ENCODE peak calls at places on chromosomes 2 and 18, in seven cellular contexts. One of them, this sample, is unnamed.
A peak's percentile ranks its signal among the peaks of the same experiment; 100 is the strongest.

GRCh38 chr2:164146478-164146877 is 410.7 kb upstream of the FIGN start:
- DNase-seq in GM23338: no peak
- DNase-seq in psoas muscle: no peak
- DNase-seq in heart left ventricle: no peak
- DNase-seq in mammary epithelial cell: peak; percentile 62
- DNase-seq in WERI-Rb-1: no peak
- DNase-seq in SK-N-SH: no peak
- DNase-seq in this sample: no peak

GRCh38 chr2:74292752-74293151 is 50.5 kb downstream of the SLC4A5 start:
- DNase-seq in mammary epithelial cell: no peak
- DNase-seq in heart left ventricle: no peak
- DNase-seq in SK-N-SH: no peak
- DNase-seq in psoas muscle: no peak
- DNase-seq in GM23338: no peak
- DNase-seq in WERI-Rb-1: no peak
- DNase-seq in this sample: no peak

GRCh38 chr2:176553685-176554106 is 284.5 kb downstream of the MTX2 start:
- DNase-seq in heart left ventricle: peak; percentile 72
- DNase-seq in psoas muscle: peak; percentile 50
- DNase-seq in mammary epithelial cell: peak; percentile 43
- DNase-seq in WERI-Rb-1: peak; percentile 27
- DNase-seq in GM23338: peak; percentile 54
- DNase-seq in SK-N-SH: peak; percentile 78
- DNase-seq in this sample: peak; percentile 38

GRCh38 chr2:236916181-236916580 is 169.5 kb upstream of the COPS8 start:
- DNase-seq in psoas muscle: no peak
- DNase-seq in heart left ventricle: no peak
- DNase-seq in mammary epithelial cell: no peak
- DNase-seq in GM23338: no peak
- DNase-seq in SK-N-SH: no peak
- DNase-seq in WERI-Rb-1: no peak
- DNase-seq in this sample: no peak

GRCh38 chr2:96315400-96316071 is 9.6 kb upstream of the ITPRIPL1 start:
- DNase-seq in heart left ventricle: no peak
- DNase-seq in GM23338: no peak
- DNase-seq in psoas muscle: no peak
- DNase-seq in SK-N-SH: no peak
- DNase-seq in mammary epithelial cell: no peak
- DNase-seq in WERI-Rb-1: no peak
- DNase-seq in this sample: no peak

GRCh38 chr18:24672165-24672950 is 211.9 kb downstream of the HRH4 start:
- DNase-seq in SK-N-SH: peak; percentile 63
- DNase-seq in mammary epithelial cell: no peak
- DNase-seq in heart left ventricle: no peak
- DNase-seq in GM23338: peak; percentile 14
- DNase-seq in WERI-Rb-1: peak; percentile 29
- DNase-seq in psoas muscle: no peak
- DNase-seq in this sample: no peak

GRCh38 chr18:31566576-31567306 is 24.9 kb upstream of the TTR start:
- DNase-seq in heart left ventricle: no peak
- DNase-seq in WERI-Rb-1: no peak
- DNase-seq in SK-N-SH: no peak
- DNase-seq in psoas muscle: no peak
- DNase-seq in GM23338: no peak
- DNase-seq in mammary epithelial cell: no peak
- DNase-seq in this sample: no peak

GRCh38 chr18:67783215-67783946 is 266.9 kb upstream of the DSEL start:
- DNase-seq in GM23338: no peak
- DNase-seq in WERI-Rb-1: no peak
- DNase-seq in heart left ventricle: no peak
- DNase-seq in psoas muscle: no peak
- DNase-seq in mammary epithelial cell: peak; percentile 92
- DNase-seq in SK-N-SH: no peak
- DNase-seq in this sample: peak; percentile 83

GRCh38 chr2:224646242-224646846 is 61.2 kb upstream of the CUL3 start:
- DNase-seq in SK-N-SH: peak; percentile 64
- DNase-seq in GM23338: peak; percentile 57
- DNase-seq in heart left ventricle: no peak
- DNase-seq in WERI-Rb-1: peak; percentile 27
- DNase-seq in mammary epithelial cell: no peak
- DNase-seq in psoas muscle: no peak
- DNase-seq in this sample: no peak

GRCh38 chr18:31738460-31739407 is 21.9 kb downstream of the SLC25A52 start:
- DNase-seq in GM23338: no peak
- DNase-seq in WERI-Rb-1: no peak
- DNase-seq in psoas muscle: no peak
- DNase-seq in heart left ventricle: no peak
- DNase-seq in mammary epithelial cell: peak; percentile 12
- DNase-seq in SK-N-SH: no peak
- DNase-seq in this sample: no peak

GRCh38 chr2:233807966-233808892 is 30.1 kb downstream of the MROH2A start:
- DNase-seq in SK-N-SH: no peak
- DNase-seq in heart left ventricle: no peak
- DNase-seq in mammary epithelial cell: no peak
- DNase-seq in WERI-Rb-1: peak; percentile 0
- DNase-seq in psoas muscle: no peak
- DNase-seq in GM23338: no peak
- DNase-seq in this sample: no peak

GRCh38 chr18:45957100-45957499 is 10.0 kb downstream of the EPG5 start:
- DNase-seq in SK-N-SH: no peak
- DNase-seq in GM23338: no peak
- DNase-seq in mammary epithelial cell: no peak
- DNase-seq in heart left ventricle: no peak
- DNase-seq in psoas muscle: no peak
- DNase-seq in WERI-Rb-1: no peak
- DNase-seq in this sample: no peak

GRCh38 chr2:235390816-235391194 is 103.0 kb upstream of the AGAP1 start:
- DNase-seq in GM23338: no peak
- DNase-seq in SK-N-SH: no peak
- DNase-seq in WERI-Rb-1: no peak
- DNase-seq in heart left ventricle: no peak
- DNase-seq in mammary epithelial cell: no peak
- DNase-seq in psoas muscle: no peak
- DNase-seq in this sample: no peak

GRCh38 chr18:51852661-51853060 is 487.3 kb upstream of the DCC start:
- DNase-seq in SK-N-SH: no peak
- DNase-seq in WERI-Rb-1: no peak
- DNase-seq in psoas muscle: no peak
- DNase-seq in heart left ventricle: no peak
- DNase-seq in mammary epithelial cell: no peak
- DNase-seq in GM23338: no peak
- DNase-seq in this sample: peak; percentile 73

GRCh38 chr2:25371253-25372241 is 29.8 kb upstream of the DNMT3A start:
- DNase-seq in WERI-Rb-1: peak; percentile 6
- DNase-seq in heart left ventricle: peak; percentile 24
- DNase-seq in GM23338: no peak
- DNase-seq in mammary epithelial cell: no peak
- DNase-seq in SK-N-SH: no peak
- DNase-seq in psoas muscle: no peak
- DNase-seq in this sample: no peak

GRCh38 chr2:36618381-36618780 is 20.4 kb upstream of the FEZ2 start:
- DNase-seq in SK-N-SH: peak; percentile 73
- DNase-seq in GM23338: peak; percentile 88
- DNase-seq in WERI-Rb-1: peak; percentile 73
- DNase-seq in mammary epithelial cell: peak; percentile 72
- DNase-seq in heart left ventricle: no peak
- DNase-seq in psoas muscle: no peak
- DNase-seq in this sample: peak; percentile 65

GRCh38 chr2:213490087-213490486 is 205.8 kb downstream of the SPAG16 start:
- DNase-seq in heart left ventricle: no peak
- DNase-seq in WERI-Rb-1: no peak
- DNase-seq in psoas muscle: no peak
- DNase-seq in GM23338: peak; percentile 1
- DNase-seq in mammary epithelial cell: no peak
- DNase-seq in SK-N-SH: no peak
- DNase-seq in this sample: no peak

GRCh38 chr2:138369856-138370255 is 131.7 kb upstream of the SPOPL start:
- DNase-seq in SK-N-SH: no peak
- DNase-seq in GM23338: no peak
- DNase-seq in mammary epithelial cell: no peak
- DNase-seq in heart left ventricle: no peak
- DNase-seq in psoas muscle: no peak
- DNase-seq in WERI-Rb-1: no peak
- DNase-seq in this sample: no peak

GRCh38 chr2:65070172-65070830 is 14.1 kb downstream of the CEP68 start:
- DNase-seq in GM23338: no peak
- DNase-seq in SK-N-SH: no peak
- DNase-seq in psoas muscle: no peak
- DNase-seq in mammary epithelial cell: peak; percentile 64
- DNase-seq in heart left ventricle: no peak
- DNase-seq in WERI-Rb-1: no peak
- DNase-seq in this sample: no peak

GRCh38 chr2:24568492-24568891 is 77.4 kb downstream of the NCOA1 start:
- DNase-seq in GM23338: no peak
- DNase-seq in heart left ventricle: no peak
- DNase-seq in psoas muscle: no peak
- DNase-seq in SK-N-SH: peak; percentile 15
- DNase-seq in WERI-Rb-1: no peak
- DNase-seq in mammary epithelial cell: no peak
- DNase-seq in this sample: no peak

GRCh38 chr2:205566556-205567061 is 115.7 kb upstream of the NRP2 start:
- DNase-seq in GM23338: no peak
- DNase-seq in SK-N-SH: no peak
- DNase-seq in psoas muscle: no peak
- DNase-seq in heart left ventricle: no peak
- DNase-seq in WERI-Rb-1: no peak
- DNase-seq in mammary epithelial cell: no peak
- DNase-seq in this sample: no peak

GRCh38 chr18:63970803-63971191 is 916 bp downstream of the SERPINB8 start:
- DNase-seq in SK-N-SH: no peak
- DNase-seq in GM23338: peak; percentile 65
- DNase-seq in mammary epithelial cell: peak; percentile 79
- DNase-seq in heart left ventricle: peak; percentile 69
- DNase-seq in psoas muscle: peak; percentile 39
- DNase-seq in WERI-Rb-1: peak; percentile 48
- DNase-seq in this sample: no peak

GRCh38 chr2:140882671-140883620 is 1247.9 kb downstream of the LRP1B start:
- DNase-seq in heart left ventricle: no peak
- DNase-seq in SK-N-SH: no peak
- DNase-seq in mammary epithelial cell: no peak
- DNase-seq in GM23338: peak; percentile 63
- DNase-seq in psoas muscle: no peak
- DNase-seq in WERI-Rb-1: no peak
- DNase-seq in this sample: no peak

GRCh38 chr18:57586243-57587049 is at the start of gene FECH:
- DNase-seq in heart left ventricle: peak; percentile 94
- DNase-seq in psoas muscle: peak; percentile 89
- DNase-seq in SK-N-SH: peak; percentile 94
- DNase-seq in GM23338: peak; percentile 63
- DNase-seq in mammary epithelial cell: peak; percentile 52
- DNase-seq in WERI-Rb-1: peak; percentile 85
- DNase-seq in this sample: peak; percentile 4

GRCh38 chr2:40434638-40435296 is 17.1 kb downstream of the SLC8A1 start:
- DNase-seq in GM23338: no peak
- DNase-seq in WERI-Rb-1: no peak
- DNase-seq in psoas muscle: no peak
- DNase-seq in heart left ventricle: no peak
- DNase-seq in SK-N-SH: no peak
- DNase-seq in mammary epithelial cell: peak; percentile 92
- DNase-seq in this sample: peak; percentile 98

GRCh38 chr2:169819106-169819505 is 5.6 kb downstream of the METTL5 start:
- DNase-seq in GM23338: no peak
- DNase-seq in mammary epithelial cell: peak; percentile 36
- DNase-seq in SK-N-SH: no peak
- DNase-seq in WERI-Rb-1: no peak
- DNase-seq in psoas muscle: no peak
- DNase-seq in heart left ventricle: no peak
- DNase-seq in this sample: no peak

GRCh38 chr2:239831272-239831731 is 193.8 kb downstream of the NDUFA10 start:
- DNase-seq in WERI-Rb-1: no peak
- DNase-seq in mammary epithelial cell: no peak
- DNase-seq in SK-N-SH: peak; percentile 30
- DNase-seq in GM23338: peak; percentile 57
- DNase-seq in psoas muscle: no peak
- DNase-seq in heart left ventricle: peak; percentile 67
- DNase-seq in this sample: no peak
- TF ChIP-seq CTCF in WERI-Rb-1: no peak
- TF ChIP-seq CTCF in mammary epithelial cell: no peak
- TF ChIP-seq CTCF in SK-N-SH: no peak
- TF ChIP-seq CTCF in GM23338: no peak
- TF ChIP-seq CTCF in psoas muscle: no peak
- TF ChIP-seq CTCF in heart left ventricle: no peak
- TF ChIP-seq CTCF in this sample: no peak

DNA sequence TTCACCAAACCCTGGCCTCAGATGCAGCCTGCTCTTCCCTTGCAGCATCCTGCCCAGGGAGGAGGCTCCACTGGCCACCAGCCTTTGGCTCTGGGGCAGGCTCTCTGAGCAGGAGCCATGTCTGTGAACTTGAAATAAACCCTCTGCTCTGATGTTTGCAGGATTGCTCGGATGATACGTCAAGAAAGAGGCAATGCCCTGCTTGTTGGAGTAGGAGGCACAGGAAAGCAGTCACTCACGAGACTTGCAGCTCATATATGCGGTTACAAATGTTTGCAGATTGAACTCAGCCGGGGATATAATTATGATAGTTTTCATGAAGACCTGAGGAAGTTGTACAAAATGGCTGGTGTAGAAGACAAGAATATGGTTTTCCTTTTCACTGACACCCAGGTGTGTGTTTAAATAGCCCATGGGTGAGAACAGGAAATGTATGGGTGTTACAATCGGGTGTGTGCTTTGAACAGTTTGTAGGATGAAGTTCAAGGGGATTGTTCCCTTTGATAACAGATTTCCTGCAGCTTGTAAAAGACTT is 177.9 kb downstream of the DNAH6 start:
- DNase-seq in WERI-Rb-1: no peak
- DNase-seq in psoas muscle: no peak
- DNase-seq in heart left ventricle: no peak
- DNase-seq in SK-N-SH: no peak
- DNase-seq in mammary epithelial cell: no peak
- DNase-seq in GM23338: peak; percentile 2
- DNase-seq in this sample: no peak
- H3K4me3 ChIP-seq in WERI-Rb-1: no peak overlapping the region
- H3K4me3 ChIP-seq in psoas muscle: no peak overlapping the region
- H3K4me3 ChIP-seq in heart left ventricle: no peak overlapping the region
- H3K4me3 ChIP-seq in SK-N-SH: no peak overlapping the region
- H3K4me3 ChIP-seq in mammary epithelial cell: no peak overlapping the region
- H3K4me3 ChIP-seq in GM23338: no peak overlapping the region
- H3K4me3 ChIP-seq in this sample: no peak overlapping the region

GRCh38 chr2:241330616-241330981 is 14.9 kb downstream of the SEPTIN2 start:
- DNase-seq in SK-N-SH: no peak
- DNase-seq in mammary epithelial cell: no peak
- DNase-seq in heart left ventricle: no peak
- DNase-seq in GM23338: no peak
- DNase-seq in psoas muscle: no peak
- DNase-seq in WERI-Rb-1: no peak
- DNase-seq in this sample: no peak
- H3K36me3 ChIP-seq in SK-N-SH: peaks cover 53% of the 10 kb centered on the region
- H3K36me3 ChIP-seq in mammary epithelial cell: peaks cover 19% of the 10 kb centered on the region
- H3K36me3 ChIP-seq in heart left ventricle: no peaks in the 10 kb centered on the region
- H3K36me3 ChIP-seq in GM23338: peaks cover 15% of the 10 kb centered on the region
- H3K36me3 ChIP-seq in psoas muscle: peaks cover 63% of the 10 kb centered on the region
- H3K36me3 ChIP-seq in WERI-Rb-1: peaks cover 42% of the 10 kb centered on the region
- H3K36me3 ChIP-seq in this sample: no peaks in the 10 kb centered on the region

DNA sequence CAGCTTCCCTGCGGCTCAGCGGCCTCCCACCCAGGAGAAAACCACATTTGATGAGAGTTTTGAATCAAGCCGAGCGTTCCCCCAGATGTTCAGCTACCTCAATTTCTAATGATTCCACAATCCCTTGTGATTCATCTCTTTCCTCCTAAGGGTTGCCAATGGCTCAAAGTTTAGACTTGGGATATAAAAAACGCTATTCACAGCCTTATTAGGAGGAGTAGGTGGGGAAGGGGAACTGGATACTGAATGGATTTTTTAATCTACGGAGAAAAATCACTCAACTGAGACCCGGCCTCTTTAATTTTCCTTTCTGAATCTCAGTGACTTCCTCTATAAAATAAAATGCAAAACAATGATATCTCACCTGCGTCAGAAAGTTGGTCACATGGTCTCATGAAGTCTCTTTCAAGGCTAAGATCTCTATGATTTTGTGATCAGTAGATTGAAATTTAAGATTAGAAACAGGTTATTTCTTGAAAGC is 192.6 kb upstream of the TCF4 start:
- DNase-seq in mammary epithelial cell: no peak
- DNase-seq in GM23338: no peak
- DNase-seq in heart left ventricle: no peak
- DNase-seq in psoas muscle: no peak
- DNase-seq in WERI-Rb-1: no peak
- DNase-seq in SK-N-SH: no peak
- DNase-seq in this sample: no peak
- TF ChIP-seq CTCF in mammary epithelial cell: no peak
- TF ChIP-seq CTCF in GM23338: no peak
- TF ChIP-seq CTCF in heart left ventricle: no peak
- TF ChIP-seq CTCF in psoas muscle: no peak
- TF ChIP-seq CTCF in WERI-Rb-1: no peak
- TF ChIP-seq CTCF in SK-N-SH: peak; percentile 2
- TF ChIP-seq CTCF in this sample: no peak